ENCODE peak calls at places on chromosomes 7 and 10, in ten cellular contexts. Z is neural progenitor cell, F is Peyer's patch, Y is A549, I is heart left ventricle, X is NB4, P is cardiac muscle cell, U is MM.1S, V is body of pancreas, O is OCI-LY7. B is an unnamed sample.

GRCh38 chr10:8137726-8138125 is 83.2 kb downstream of the GATA3 start:
- DNase-seq in I (no peak), Z (no peak), O (no peak), X (peak), F (no peak), P (no peak), Y (no peak), V (no peak), U (no peak), B (no peak)

GRCh38 chr10:4867520-4868356 is 41.7 kb downstream of the AKR1E2 start:
- DNase-seq in Y (no peak), Z (no peak), O (no peak), F (no peak), U (no peak), X (no peak), I (no peak), V (no peak), P (peak), B (no peak)

GRCh38 chr7:115297651-115298050 is 375.8 kb downstream of the MDFIC start:
- DNase-seq in X (no peak), F (no peak), P (no peak), U (no peak), V (peak), O (no peak), Y (peak), I (no peak), Z (no peak), B (no peak)

GRCh38 chr7:107262857-107263256 is 94.1 kb downstream of the HBP1 start:
- DNase-seq in X (no peak), U (no peak), O (no peak), Z (no peak), Y (no peak), F (no peak), V (no peak), P (no peak), I (no peak), B (no peak)

GRCh38 chr10:12350167-12350872 is 973 bp downstream of the CAMK1D start:
- DNase-seq in V (peak), X (peak), O (peak), U (peak), P (peak), I (peak), F (peak), Y (peak), Z (peak), B (peak)

GRCh38 chr10:129690248-129691070 is 223.4 kb downstream of the MGMT start:
- DNase-seq in V (no peak), O (no peak), F (no peak), Y (no peak), Z (no peak), U (no peak), I (no peak), X (no peak), P (no peak), B (no peak)

GRCh38 chr10:36172574-36172973 is 530.5 kb upstream of the FZD8 start:
- DNase-seq in Y (no peak), P (no peak), O (no peak), V (no peak), Z (no peak), F (no peak), U (no peak), I (peak), X (no peak), B (no peak)

GRCh38 chr7:37832194-37832593 is 16.2 kb upstream of the NME8 start:
- DNase-seq in F (peak), I (peak), Z (no peak), X (no peak), V (peak), U (no peak), Y (peak), P (no peak), O (no peak), B (peak)

GRCh38 chr10:50610364-50610763 is 13.4 kb downstream of the SGMS1 start:
- DNase-seq in O (no peak), Y (no peak), U (no peak), V (peak), I (no peak), Z (no peak), F (no peak), X (no peak), P (peak), B (no peak)

GRCh38 chr7:36128448-36129047 is 24.5 kb upstream of the EEPD1 start:
- DNase-seq in O (peak), V (peak), Y (peak), Z (no peak), U (no peak), F (peak), I (peak), X (peak), P (no peak), B (no peak)

GRCh38 chr7:141452911-141453310 is 98.3 kb upstream of the AGK start:
- DNase-seq in F (no peak), Y (no peak), U (no peak), V (no peak), X (no peak), O (no peak), Z (no peak), P (no peak), I (no peak), B (no peak)

GRCh38 chr7:45407730-45408406 is 166.3 kb upstream of the ADCY1 start:
- DNase-seq in X (peak), P (peak), Z (peak), V (no peak), U (no peak), Y (no peak), O (no peak), I (no peak), F (no peak), B (no peak)
- TF ChIP-seq CTCF in X (no peak), P (no peak), Z (peak), V (no peak), U (no peak), Y (no peak), O (no peak), I (no peak), F (no peak), B (no peak)

GRCh38 chr10:61465216-61465496 is 12.0 kb upstream of the TMEM26 start:
- DNase-seq in X (no peak), Y (no peak), F (no peak), O (no peak), I (no peak), Z (no peak), P (no peak), V (no peak), U (no peak), B (no peak)
- TF ChIP-seq CTCF in X (no peak), Y (no peak), F (no peak), O (no peak), I (no peak), Z (no peak), P (no peak), V (no peak), U (no peak), B (no peak)

GRCh38 chr10:34814228-34815173 is 595 bp downstream of the PARD3 start:
- DNase-seq in O (no peak), F (peak), X (peak), V (peak), Z (peak), Y (peak), I (peak), U (peak), P (peak), B (peak)
- TF ChIP-seq CTCF in O (no peak), F (no peak), X (no peak), V (no peak), Z (no peak), Y (peak), I (no peak), U (no peak), P (peak), B (no peak)

GRCh38 chr7:126803060-126803665 is 449.6 kb downstream of the GRM8 start:
- DNase-seq in I (no peak), F (no peak), P (peak), X (peak), U (peak), O (peak), V (peak), Z (peak), Y (peak), B (peak)
- TF ChIP-seq CTCF in I (peak), F (no peak), P (peak), X (peak), U (peak), O (peak), V (peak), Z (peak), Y (peak), B (peak)

GRCh38 chr10:125734148-125734547 is 14.6 kb downstream of the EDRF1 start:
- DNase-seq in X (no peak), Y (no peak), I (no peak), U (no peak), V (no peak), F (no peak), P (no peak), Z (no peak), O (no peak), B (no peak)

GRCh38 chr10:125739994-125740679 is 20.6 kb downstream of the EDRF1 start:
- DNase-seq in V (no peak), Y (no peak), Z (no peak), U (no peak), P (no peak), F (no peak), X (no peak), I (no peak), O (no peak), B (no peak)

DNA sequence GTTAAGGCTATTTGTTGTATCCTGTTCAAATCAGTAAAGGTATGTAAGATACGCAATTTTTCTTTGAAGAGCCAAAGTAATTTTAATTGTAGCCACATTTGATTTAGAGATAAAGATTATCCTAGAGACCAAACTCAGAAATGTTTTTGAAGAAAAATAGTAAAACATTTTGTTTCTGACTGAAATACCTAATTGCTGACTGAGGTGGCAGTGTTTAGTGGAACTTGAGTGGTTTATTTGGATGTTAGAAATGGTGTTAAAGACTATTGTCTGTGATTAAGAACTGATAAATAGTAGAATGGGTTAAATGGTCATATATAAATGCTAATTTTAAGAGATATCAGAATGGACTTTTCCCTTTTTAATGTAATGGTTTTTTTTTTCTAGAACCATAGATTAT is 15.3 kb downstream of the EDRF1 start:
- DNase-seq in O (no peak), F (no peak), X (no peak), U (no peak), Y (no peak), Z (no peak), V (no peak), I (no peak), P (no peak), B (no peak)
- TF ChIP-seq CTCF in O (peak), F (no peak), X (no peak), U (no peak), Y (no peak), Z (peak), V (no peak), I (no peak), P (no peak), B (peak)

B was measured in GM13977.